ENCODE peak calls at places on chromosomes 4 and X, in nine cellular contexts. G is right atrium auricular region, U is heart left ventricle, Z is upper lobe of right lung, D is mesenchymal stem cell, S is stomach, P is kidney epithelial cell, K is GM06990, L is SJSA1. M is an unnamed sample. For H3K36me3, the result is how much of the 10 kb centered on the place peaks cover.

GRCh38 chr4:124070688-124071484 is 641.6 kb downstream of the ANKRD50 start:
- DNase-seq in G (no peak), U (no peak), Z (no peak), D (no peak), S (no peak), P (no peak), K (no peak), L (no peak), M (no peak)

GRCh38 chr4:3054169-3054759 is 20.1 kb downstream of the HTT-AS start:
- DNase-seq in G (no peak), U (no peak), Z (no peak), D (no peak), S (no peak), P (no peak), K (no peak), L (no peak), M (no peak)

GRCh38 chr4:53015681-53016080 is 153.6 kb downstream of the RASL11B start:
- DNase-seq in G (no peak), U (no peak), Z (no peak), D (peak), S (no peak), P (no peak), K (no peak), L (peak), M (no peak)

GRCh38 chr4:87122252-87122651 is 98.2 kb downstream of the KLHL8 start:
- DNase-seq in G (no peak), U (no peak), Z (no peak), D (peak), S (no peak), P (no peak), K (no peak), L (no peak), M (no peak)

GRCh38 chr4:48112017-48112667 is 21.9 kb downstream of the TXK start:
- DNase-seq in G (no peak), U (no peak), Z (no peak), D (no peak), S (no peak), P (no peak), K (no peak), L (peak), M (no peak)

GRCh38 chr4:89303177-89303576 is 4.4 kb downstream of the GPRIN3 start:
- DNase-seq in G (no peak), U (peak), Z (peak), D (peak), S (no peak), P (no peak), K (no peak), L (no peak), M (no peak)

GRCh38 chrX:44459501-44459900 is 83.2 kb downstream of the FUNDC1 start:
- DNase-seq in G (no peak), U (no peak), Z (no peak), D (no peak), S (no peak), P (no peak), K (no peak), L (no peak), M (no peak)

GRCh38 chr4:25440478-25441030 is 63.5 kb downstream of the ANAPC4 start:
- DNase-seq in G (no peak), U (peak), Z (no peak), D (no peak), S (peak), P (no peak), K (no peak), L (no peak), M (no peak)

GRCh38 chr4:14792702-14793227 is 209.5 kb upstream of the CPEB2 start:
- DNase-seq in G (no peak), U (no peak), Z (no peak), D (no peak), S (no peak), P (no peak), K (no peak), L (no peak), M (peak)

GRCh38 chr4:158182736-158183135 is 9.9 kb upstream of the GASK1B start:
- DNase-seq in G (no peak), U (no peak), Z (no peak), D (no peak), S (no peak), P (no peak), K (no peak), L (no peak), M (no peak)

GRCh38 chr4:128310266-128310697 is 22.7 kb upstream of the PGRMC2 start:
- DNase-seq in G (no peak), U (peak), Z (no peak), D (peak), S (no peak), P (no peak), K (no peak), L (peak), M (no peak)

GRCh38 chr4:91936301-91936700 is 367.5 kb upstream of the GRID2 start:
- DNase-seq in G (no peak), U (no peak), Z (no peak), D (no peak), S (no peak), P (no peak), K (no peak), L (no peak), M (no peak)

GRCh38 chrX:103356023-103356798 is at the start of gene TCEAL9:
- DNase-seq in G (peak), U (peak), Z (peak), D (peak), S (peak), P (peak), K (no peak), L (peak), M (peak)

GRCh38 chr4:16150716-16151115 is 66.9 kb upstream of the PROM1 start:
- DNase-seq in G (no peak), U (no peak), Z (no peak), D (no peak), S (no peak), P (no peak), K (no peak), L (no peak), M (no peak)

GRCh38 chrX:39766085-39766726 is 331.6 kb downstream of the BCOR start:
- DNase-seq in G (no peak), U (no peak), Z (no peak), D (no peak), S (no peak), P (no peak), K (no peak), L (no peak), M (no peak)

GRCh38 chr4:36835246-36835645 is 409.3 kb upstream of the NWD2 start:
- DNase-seq in G (no peak), U (no peak), Z (no peak), D (no peak), S (no peak), P (peak), K (no peak), L (no peak), M (no peak)

GRCh38 chr4:163693211-163693610 is 198.7 kb downstream of the TMA16 start:
- DNase-seq in G (no peak), U (no peak), Z (no peak), D (peak), S (no peak), P (no peak), K (no peak), L (no peak), M (no peak)

GRCh38 chrX:43679778-43680177 is 23.7 kb downstream of the MAOA start:
- DNase-seq in G (no peak), U (no peak), Z (no peak), D (no peak), S (no peak), P (no peak), K (no peak), L (peak), M (no peak)

GRCh38 chrX:74467656-74468055 is 46.4 kb downstream of the SLC16A2 start:
- DNase-seq in G (no peak), U (no peak), Z (no peak), D (no peak), S (no peak), P (no peak), K (no peak), L (no peak), M (no peak)

GRCh38 chrX:111009256-111009655 is 86.7 kb upstream of the PAK3 start:
- DNase-seq in G (no peak), U (no peak), Z (no peak), D (no peak), S (no peak), P (no peak), K (no peak), L (no peak), M (no peak)

GRCh38 chr4:52249583-52249982 is 198.5 kb downstream of the SPATA18 start:
- DNase-seq in G (no peak), U (no peak), Z (no peak), D (no peak), S (no peak), P (no peak), K (no peak), L (no peak), M (no peak)

GRCh38 chr4:6460876-6461275 is 11.5 kb downstream of the PPP2R2C start:
- DNase-seq in G (no peak), U (peak), Z (no peak), D (no peak), S (peak), P (no peak), K (no peak), L (no peak), M (no peak)

GRCh38 chr4:186596850-186597390 is 41.6 kb upstream of the MTNR1A start:
- DNase-seq in G (no peak), U (no peak), Z (no peak), D (no peak), S (no peak), P (no peak), K (no peak), L (no peak), M (no peak)
- H3K36me3 ChIP-seq in G (half or more), U (half or more), Z (half or more), D (half or more), S (half or more), P (under half), K (under half), L (half or more), M (under half)

GRCh38 chr4:7782783-7783182 is 156.9 kb downstream of the AFAP1 start:
- DNase-seq in G (no peak), U (no peak), Z (no peak), D (no peak), S (no peak), P (no peak), K (no peak), L (no peak), M (peak)

GRCh38 chr4:7783560-7783959 is 156.1 kb downstream of the AFAP1 start:
- DNase-seq in G (no peak), U (no peak), Z (no peak), D (no peak), S (no peak), P (no peak), K (no peak), L (no peak), M (no peak)

GRCh38 chr4:7780751-7781348 is 158.8 kb downstream of the AFAP1 start:
- DNase-seq in G (no peak), U (no peak), Z (no peak), D (peak), S (no peak), P (no peak), K (no peak), L (no peak), M (peak)

GRCh38 chr4:7781361-7781760 is 158.3 kb downstream of the AFAP1 start:
- DNase-seq in G (no peak), U (no peak), Z (peak), D (peak), S (no peak), P (no peak), K (no peak), L (no peak), M (no peak)

DNA sequence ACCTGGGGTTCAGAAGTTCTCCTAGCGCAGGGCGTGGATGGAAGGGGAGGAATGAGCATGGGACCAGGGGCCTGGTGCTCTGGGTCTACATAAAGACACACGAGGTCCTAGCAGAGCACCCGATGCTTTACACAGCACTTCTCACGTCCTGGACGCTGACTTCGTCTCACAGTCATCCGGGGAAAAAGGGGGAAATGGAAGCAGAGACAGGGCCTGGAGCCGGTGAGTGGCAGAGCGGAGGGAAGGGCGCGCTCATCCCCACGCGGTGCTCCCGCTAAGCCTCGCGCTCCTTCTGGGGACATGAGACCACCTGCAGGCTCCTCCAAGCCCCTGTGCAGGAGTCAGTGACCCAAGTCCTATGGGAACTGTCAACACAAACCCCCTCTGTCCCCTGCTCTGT is 157.7 kb downstream of the AFAP1 start:
- DNase-seq in G (no peak), U (no peak), Z (peak), D (peak), S (no peak), P (no peak), K (no peak), L (no peak), M (no peak)
- H3K36me3 ChIP-seq in G (under half), U (under half), Z (under half), D (half or more), S (half or more), P (under half), K (under half), L (half or more), M (under half)

GRCh38 chrX:45846328-45846727 is 645.7 kb upstream of the DIPK2B start:
- DNase-seq in G (no peak), U (no peak), Z (no peak), D (no peak), S (no peak), P (no peak), K (no peak), L (no peak), M (no peak)

GRCh38 chrX:45842207-45842900 is 641.7 kb upstream of the DIPK2B start:
- DNase-seq in G (no peak), U (no peak), Z (no peak), D (no peak), S (no peak), P (no peak), K (no peak), L (no peak), M (no peak)

GRCh38 chrX:45845142-45845541 is 644.5 kb upstream of the DIPK2B start:
- DNase-seq in G (no peak), U (no peak), Z (no peak), D (no peak), S (no peak), P (no peak), K (no peak), L (no peak), M (no peak)

GRCh38 chrX:45842916-45843315 is 642.2 kb upstream of the DIPK2B start:
- DNase-seq in G (no peak), U (no peak), Z (no peak), D (no peak), S (no peak), P (no peak), K (no peak), L (no peak), M (no peak)

DNA sequence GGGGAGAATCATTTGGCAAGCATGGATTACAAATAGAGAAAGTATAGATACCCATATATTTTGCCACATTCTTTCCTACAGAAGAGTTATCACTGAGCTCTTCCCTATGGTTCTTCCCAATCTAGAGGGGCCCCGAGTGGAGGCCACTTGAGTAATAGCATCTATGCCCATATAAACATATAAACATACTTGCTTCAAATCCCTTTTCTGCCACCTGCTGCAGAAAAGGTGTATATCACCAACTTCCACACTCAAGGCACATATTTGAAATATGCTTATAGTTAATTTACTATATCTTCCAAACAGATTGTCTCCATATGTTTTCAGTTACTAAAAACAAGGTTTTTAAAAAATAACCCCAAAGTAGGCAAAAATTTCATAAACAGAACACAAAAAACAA is 642.8 kb upstream of the DIPK2B start:
- DNase-seq in G (no peak), U (no peak), Z (no peak), D (no peak), S (no peak), P (no peak), K (no peak), L (no peak), M (no peak)
- H3K36me3 ChIP-seq in G (under half), U (under half), Z (under half), D (under half), S (under half), P (under half), K (under half), L (under half), M (under half)

GRCh38 chr4:867526-868250 is 41.8 kb upstream of the CPLX1 start:
- DNase-seq in G (no peak), U (no peak), Z (no peak), D (no peak), S (no peak), P (no peak), K (no peak), L (no peak), M (no peak)
- H3K36me3 ChIP-seq in G (half or more), U (half or more), Z (half or more), D (half or more), S (half or more), P (under half), K (half or more), L (under half), M (under half)

DNA sequence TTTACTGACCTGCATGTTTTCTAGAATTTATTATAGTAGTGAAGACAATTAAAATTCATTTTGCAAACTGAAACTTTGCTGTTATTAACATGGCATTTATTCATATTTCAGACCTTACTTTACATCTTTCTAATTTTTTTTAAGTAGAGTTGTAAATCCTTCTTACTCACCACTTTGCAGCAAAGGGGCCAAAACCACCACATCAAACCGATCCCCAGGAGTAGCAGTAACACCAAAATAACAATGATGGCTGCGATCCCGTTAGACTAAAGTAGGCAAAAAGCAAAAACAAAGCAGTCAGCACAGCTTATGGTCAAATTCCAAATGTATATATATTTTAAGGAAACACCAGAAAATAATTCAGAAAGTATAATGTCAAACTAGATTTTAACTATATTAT is 64.7 kb downstream of the ANTXR2 start:
- DNase-seq in G (no peak), U (no peak), Z (no peak), D (no peak), S (no peak), P (no peak), K (no peak), L (no peak), M (no peak)
- H3K36me3 ChIP-seq in G (under half), U (under half), Z (under half), D (half or more), S (half or more), P (under half), K (under half), L (under half), M (under half)

GRCh38 chr4:121679267-121679666 is 17.5 kb downstream of the ANXA5 start:
- DNase-seq in G (no peak), U (no peak), Z (no peak), D (no peak), S (no peak), P (peak), K (no peak), L (no peak), M (no peak)
- H3K36me3 ChIP-seq in G (half or more), U (half or more), Z (half or more), D (half or more), S (half or more), P (under half), K (under half), L (half or more), M (half or more)

DNA sequence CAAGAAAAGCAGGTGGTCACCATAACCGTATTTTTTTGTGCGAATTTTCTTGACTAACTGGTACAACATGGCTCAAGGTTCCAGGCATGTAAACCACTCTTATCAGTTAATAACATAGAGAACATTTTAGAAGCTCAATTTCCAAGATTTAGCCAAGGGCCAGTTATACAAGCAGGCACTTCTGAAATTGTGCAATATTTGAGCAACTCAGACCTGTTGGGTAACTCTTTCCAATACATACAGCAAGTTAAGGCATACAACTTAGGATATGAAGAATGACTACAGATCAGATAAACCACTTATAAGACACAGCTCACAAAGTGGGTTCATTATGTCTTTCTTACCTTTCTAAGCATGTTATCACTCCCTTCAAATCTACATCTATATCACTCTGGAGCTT is 43.9 kb downstream of the ZNF280C start:
- DNase-seq in G (no peak), U (no peak), Z (no peak), D (peak), S (no peak), P (no peak), K (no peak), L (no peak), M (no peak)
- H3K36me3 ChIP-seq in G (under half), U (half or more), Z (under half), D (half or more), S (under half), P (under half), K (under half), L (under half), M (under half)

DNA sequence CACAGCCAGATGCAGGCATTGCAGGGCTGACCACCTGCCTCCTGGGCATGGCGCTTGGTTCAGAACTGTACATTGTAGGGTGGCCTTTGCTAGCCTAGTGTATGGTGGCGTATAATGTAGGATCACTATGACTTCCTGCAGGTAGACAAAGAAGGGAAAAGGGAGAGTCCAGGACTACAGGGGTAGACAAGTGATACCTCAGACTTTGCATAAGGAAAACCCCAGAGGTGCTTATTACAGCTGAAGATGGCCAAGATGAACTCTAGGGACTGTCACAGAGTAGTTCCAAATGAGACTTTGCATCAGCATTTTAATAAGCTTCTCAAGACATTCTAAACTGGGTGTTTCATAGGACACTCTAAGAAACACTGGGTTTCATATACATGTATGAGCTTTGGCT is 116.4 kb upstream of the PUDP start:
- DNase-seq in G (no peak), U (no peak), Z (no peak), D (no peak), S (no peak), P (no peak), K (peak), L (no peak), M (no peak)
- H3K36me3 ChIP-seq in G (under half), U (under half), Z (under half), D (under half), S (under half), P (under half), K (under half), L (under half), M (under half)

DNA sequence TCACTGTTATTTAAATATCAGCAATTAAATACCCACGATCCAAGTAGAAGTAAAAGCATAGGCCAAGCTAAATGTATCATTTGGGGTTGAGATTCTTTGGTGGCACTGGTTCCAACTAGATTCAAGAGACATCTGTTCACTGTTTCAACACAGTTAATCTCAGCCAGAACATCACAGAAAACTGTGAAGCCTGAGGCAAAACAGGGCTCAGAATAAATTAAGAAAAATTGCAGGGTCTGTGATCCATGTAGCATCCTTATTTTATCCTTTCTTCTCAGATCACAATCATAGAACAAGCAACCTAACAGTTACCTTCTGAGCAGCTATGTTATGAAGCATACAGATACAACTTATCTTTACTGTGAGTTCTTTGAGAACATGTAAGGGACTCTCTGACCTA is 23.7 kb downstream of the YTHDC1 start:
- DNase-seq in G (no peak), U (no peak), Z (no peak), D (no peak), S (no peak), P (no peak), K (no peak), L (no peak), M (no peak)
- H3K36me3 ChIP-seq in G (half or more), U (half or more), Z (half or more), D (half or more), S (half or more), P (under half), K (under half), L (half or more), M (under half)

M was measured in PC-9.